ENCODE peak calls at places on chromosomes 1 and 21, in ten cellular contexts. One of them, this sample, is unnamed.

GRCh38 chr1:16013220-16013907 is 4.5 kb downstream of the HSPB7 start:
- DNase-seq in heart left ventricle: peak; percentile 84
- DNase-seq in uterus: peak; percentile 91
- DNase-seq in neuronal stem cell: no peak
- DNase-seq in brain microvascular endothelial cell: peak; percentile 52
- DNase-seq in psoas muscle: peak; percentile 86
- DNase-seq in CD8-positive, alpha-beta T cell: peak; percentile 16
- DNase-seq in PC-9: no peak
- DNase-seq in H7: peak; percentile 97
- DNase-seq in cardiac muscle cell: peak; percentile 79
- DNase-seq in this sample: peak; percentile 70

GRCh38 chr1:109959974-109960744 is 24.4 kb upstream of the AHCYL1 start:
- DNase-seq in heart left ventricle: no peak
- DNase-seq in cardiac muscle cell: peak; percentile 82
- DNase-seq in psoas muscle: no peak
- DNase-seq in PC-9: peak; percentile 99
- DNase-seq in uterus: no peak
- DNase-seq in neuronal stem cell: peak; percentile 81
- DNase-seq in H7: peak; percentile 60
- DNase-seq in CD8-positive, alpha-beta T cell: no peak
- DNase-seq in brain microvascular endothelial cell: peak; percentile 71
- DNase-seq in this sample: peak; percentile 78

GRCh38 chr1:192512426-192513125 is 63.0 kb upstream of the RGS1 start:
- DNase-seq in PC-9: no peak
- DNase-seq in brain microvascular endothelial cell: no peak
- DNase-seq in heart left ventricle: peak; percentile 24
- DNase-seq in uterus: no peak
- DNase-seq in cardiac muscle cell: no peak
- DNase-seq in CD8-positive, alpha-beta T cell: no peak
- DNase-seq in psoas muscle: no peak
- DNase-seq in neuronal stem cell: no peak
- DNase-seq in H7: no peak
- DNase-seq in this sample: no peak

GRCh38 chr1:63759778-63760177 is 14.0 kb upstream of the ROR1 start:
- DNase-seq in H7: no peak
- DNase-seq in brain microvascular endothelial cell: no peak
- DNase-seq in heart left ventricle: no peak
- DNase-seq in PC-9: no peak
- DNase-seq in psoas muscle: no peak
- DNase-seq in uterus: no peak
- DNase-seq in neuronal stem cell: no peak
- DNase-seq in cardiac muscle cell: no peak
- DNase-seq in CD8-positive, alpha-beta T cell: no peak
- DNase-seq in this sample: no peak

GRCh38 chr21:31713973-31714740 is 17.8 kb downstream of the SCAF4 start:
- DNase-seq in CD8-positive, alpha-beta T cell: no peak
- DNase-seq in uterus: no peak
- DNase-seq in brain microvascular endothelial cell: peak; percentile 40
- DNase-seq in psoas muscle: no peak
- DNase-seq in PC-9: no peak
- DNase-seq in cardiac muscle cell: no peak
- DNase-seq in neuronal stem cell: no peak
- DNase-seq in heart left ventricle: no peak
- DNase-seq in H7: no peak
- DNase-seq in this sample: peak; percentile 45

GRCh38 chr1:51288578-51288977 is 41.8 kb downstream of the TTC39A start:
- DNase-seq in uterus: no peak
- DNase-seq in heart left ventricle: no peak
- DNase-seq in PC-9: no peak
- DNase-seq in brain microvascular endothelial cell: no peak
- DNase-seq in neuronal stem cell: no peak
- DNase-seq in H7: no peak
- DNase-seq in psoas muscle: no peak
- DNase-seq in CD8-positive, alpha-beta T cell: no peak
- DNase-seq in cardiac muscle cell: no peak
- DNase-seq in this sample: no peak

GRCh38 chr1:56985857-56986256 is 20.0 kb upstream of the C8B start:
- DNase-seq in psoas muscle: no peak
- DNase-seq in heart left ventricle: no peak
- DNase-seq in uterus: no peak
- DNase-seq in cardiac muscle cell: no peak
- DNase-seq in PC-9: no peak
- DNase-seq in brain microvascular endothelial cell: no peak
- DNase-seq in H7: no peak
- DNase-seq in CD8-positive, alpha-beta T cell: no peak
- DNase-seq in neuronal stem cell: no peak
- DNase-seq in this sample: no peak

GRCh38 chr1:243471754-243472725 is 216.2 kb downstream of the SDCCAG8 start:
- DNase-seq in uterus: no peak
- DNase-seq in cardiac muscle cell: no peak
- DNase-seq in psoas muscle: no peak
- DNase-seq in brain microvascular endothelial cell: no peak
- DNase-seq in CD8-positive, alpha-beta T cell: no peak
- DNase-seq in PC-9: no peak
- DNase-seq in neuronal stem cell: no peak
- DNase-seq in H7: no peak
- DNase-seq in heart left ventricle: no peak
- DNase-seq in this sample: peak; percentile 56

GRCh38 chr1:229529639-229530038 is 21.5 kb upstream of the NUP133 start:
- DNase-seq in psoas muscle: no peak
- DNase-seq in heart left ventricle: no peak
- DNase-seq in CD8-positive, alpha-beta T cell: no peak
- DNase-seq in uterus: no peak
- DNase-seq in H7: no peak
- DNase-seq in brain microvascular endothelial cell: no peak
- DNase-seq in PC-9: no peak
- DNase-seq in neuronal stem cell: no peak
- DNase-seq in cardiac muscle cell: no peak
- DNase-seq in this sample: no peak
- H3K36me3 ChIP-seq in psoas muscle: peaks cover 97% of the 10 kb centered on the region
- H3K36me3 ChIP-seq in heart left ventricle: no peaks in the 10 kb centered on the region
- H3K36me3 ChIP-seq in CD8-positive, alpha-beta T cell: peaks cover 22% of the 10 kb centered on the region
- H3K36me3 ChIP-seq in uterus: no peaks in the 10 kb centered on the region
- H3K36me3 ChIP-seq in H7: peaks cover 7% of the 10 kb centered on the region
- H3K36me3 ChIP-seq in brain microvascular endothelial cell: peaks cover 14% of the 10 kb centered on the region
- H3K36me3 ChIP-seq in PC-9: no peaks in the 10 kb centered on the region
- H3K36me3 ChIP-seq in neuronal stem cell: peaks cover 13% of the 10 kb centered on the region
- H3K36me3 ChIP-seq in cardiac muscle cell: peaks cover 26% of the 10 kb centered on the region
- H3K36me3 ChIP-seq in this sample: peaks cover 28% of the 10 kb centered on the region

GRCh38 chr1:31055953-31056352 is 9.6 kb downstream of the PUM1 start:
- DNase-seq in cardiac muscle cell: no peak
- DNase-seq in H7: no peak
- DNase-seq in heart left ventricle: no peak
- DNase-seq in uterus: no peak
- DNase-seq in psoas muscle: no peak
- DNase-seq in brain microvascular endothelial cell: no peak
- DNase-seq in CD8-positive, alpha-beta T cell: no peak
- DNase-seq in PC-9: no peak
- DNase-seq in neuronal stem cell: no peak
- DNase-seq in this sample: no peak

GRCh38 chr1:31055501-31055900 is 10.0 kb downstream of the PUM1 start:
- DNase-seq in psoas muscle: no peak
- DNase-seq in H7: no peak
- DNase-seq in brain microvascular endothelial cell: no peak
- DNase-seq in CD8-positive, alpha-beta T cell: no peak
- DNase-seq in PC-9: no peak
- DNase-seq in neuronal stem cell: no peak
- DNase-seq in uterus: no peak
- DNase-seq in heart left ventricle: no peak
- DNase-seq in cardiac muscle cell: no peak
- DNase-seq in this sample: no peak

GRCh38 chr1:31051611-31052010 is 13.9 kb downstream of the PUM1 start:
- DNase-seq in H7: no peak
- DNase-seq in brain microvascular endothelial cell: no peak
- DNase-seq in uterus: no peak
- DNase-seq in cardiac muscle cell: peak; percentile 23
- DNase-seq in CD8-positive, alpha-beta T cell: no peak
- DNase-seq in heart left ventricle: no peak
- DNase-seq in PC-9: no peak
- DNase-seq in psoas muscle: no peak
- DNase-seq in neuronal stem cell: no peak
- DNase-seq in this sample: no peak

GRCh38 chr1:31054958-31055481 is 10.5 kb downstream of the PUM1 start:
- DNase-seq in brain microvascular endothelial cell: no peak
- DNase-seq in CD8-positive, alpha-beta T cell: no peak
- DNase-seq in H7: no peak
- DNase-seq in heart left ventricle: no peak
- DNase-seq in neuronal stem cell: no peak
- DNase-seq in uterus: no peak
- DNase-seq in psoas muscle: no peak
- DNase-seq in cardiac muscle cell: no peak
- DNase-seq in PC-9: no peak
- DNase-seq in this sample: no peak

DNA sequence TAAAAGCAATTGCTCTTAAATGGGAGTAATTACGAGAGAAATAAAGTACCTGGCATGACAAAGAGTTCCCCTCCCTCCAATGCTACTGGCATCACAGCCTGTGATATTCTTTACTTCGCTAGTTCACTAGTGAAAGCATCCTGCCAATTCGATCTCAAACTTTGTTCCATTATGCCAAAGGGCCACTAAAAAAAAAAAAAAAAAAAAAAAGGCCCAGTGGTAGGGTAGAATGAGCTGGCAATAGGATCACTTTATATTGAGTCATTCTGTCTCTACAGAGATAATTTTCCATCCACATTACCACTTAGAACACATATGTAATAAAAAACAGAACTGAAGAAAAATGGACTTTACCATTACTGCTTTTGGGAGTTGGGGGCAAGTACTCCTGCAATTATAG is 11.2 kb downstream of the PUM1 start:
- DNase-seq in brain microvascular endothelial cell: no peak
- DNase-seq in H7: no peak
- DNase-seq in neuronal stem cell: no peak
- DNase-seq in cardiac muscle cell: peak; percentile 22
- DNase-seq in psoas muscle: no peak
- DNase-seq in CD8-positive, alpha-beta T cell: no peak
- DNase-seq in uterus: no peak
- DNase-seq in PC-9: no peak
- DNase-seq in heart left ventricle: no peak
- DNase-seq in this sample: peak; percentile 38
- H3K36me3 ChIP-seq in brain microvascular endothelial cell: peaks cover 33% of the 10 kb centered on the region
- H3K36me3 ChIP-seq in H7: peaks cover 12% of the 10 kb centered on the region
- H3K36me3 ChIP-seq in neuronal stem cell: peaks cover 17% of the 10 kb centered on the region
- H3K36me3 ChIP-seq in cardiac muscle cell: peaks cover 21% of the 10 kb centered on the region
- H3K36me3 ChIP-seq in psoas muscle: peaks cover 43% of the 10 kb centered on the region
- H3K36me3 ChIP-seq in CD8-positive, alpha-beta T cell: peaks cover 17% of the 10 kb centered on the region
- H3K36me3 ChIP-seq in uterus: no peaks in the 10 kb centered on the region
- H3K36me3 ChIP-seq in PC-9: peaks cover 16% of the 10 kb centered on the region
- H3K36me3 ChIP-seq in heart left ventricle: no peaks in the 10 kb centered on the region
- H3K36me3 ChIP-seq in this sample: peaks cover 37% of the 10 kb centered on the region

GRCh38 chr1:156742801-156743200 is 1.9 kb upstream of the MRPL24 start:
- DNase-seq in CD8-positive, alpha-beta T cell: no peak
- DNase-seq in cardiac muscle cell: no peak
- DNase-seq in H7: no peak
- DNase-seq in psoas muscle: no peak
- DNase-seq in uterus: no peak
- DNase-seq in PC-9: no peak
- DNase-seq in neuronal stem cell: no peak
- DNase-seq in brain microvascular endothelial cell: no peak
- DNase-seq in heart left ventricle: no peak
- DNase-seq in this sample: no peak

GRCh38 chr1:156742017-156742416 is 1.1 kb upstream of the MRPL24 start:
- DNase-seq in cardiac muscle cell: no peak
- DNase-seq in neuronal stem cell: no peak
- DNase-seq in PC-9: no peak
- DNase-seq in uterus: no peak
- DNase-seq in brain microvascular endothelial cell: no peak
- DNase-seq in H7: no peak
- DNase-seq in CD8-positive, alpha-beta T cell: no peak
- DNase-seq in heart left ventricle: no peak
- DNase-seq in psoas muscle: no peak
- DNase-seq in this sample: no peak

GRCh38 chr1:156740307-156740678 is 595 bp downstream of the MRPL24 start:
- DNase-seq in psoas muscle: no peak
- DNase-seq in cardiac muscle cell: no peak
- DNase-seq in CD8-positive, alpha-beta T cell: no peak
- DNase-seq in uterus: no peak
- DNase-seq in heart left ventricle: no peak
- DNase-seq in neuronal stem cell: no peak
- DNase-seq in PC-9: no peak
- DNase-seq in brain microvascular endothelial cell: no peak
- DNase-seq in H7: no peak
- DNase-seq in this sample: no peak

GRCh38 chr1:156741613-156741983 is 710 bp upstream of the MRPL24 start:
- DNase-seq in neuronal stem cell: no peak
- DNase-seq in brain microvascular endothelial cell: no peak
- DNase-seq in uterus: no peak
- DNase-seq in cardiac muscle cell: no peak
- DNase-seq in PC-9: no peak
- DNase-seq in H7: no peak
- DNase-seq in psoas muscle: no peak
- DNase-seq in CD8-positive, alpha-beta T cell: no peak
- DNase-seq in heart left ventricle: no peak
- DNase-seq in this sample: no peak

DNA sequence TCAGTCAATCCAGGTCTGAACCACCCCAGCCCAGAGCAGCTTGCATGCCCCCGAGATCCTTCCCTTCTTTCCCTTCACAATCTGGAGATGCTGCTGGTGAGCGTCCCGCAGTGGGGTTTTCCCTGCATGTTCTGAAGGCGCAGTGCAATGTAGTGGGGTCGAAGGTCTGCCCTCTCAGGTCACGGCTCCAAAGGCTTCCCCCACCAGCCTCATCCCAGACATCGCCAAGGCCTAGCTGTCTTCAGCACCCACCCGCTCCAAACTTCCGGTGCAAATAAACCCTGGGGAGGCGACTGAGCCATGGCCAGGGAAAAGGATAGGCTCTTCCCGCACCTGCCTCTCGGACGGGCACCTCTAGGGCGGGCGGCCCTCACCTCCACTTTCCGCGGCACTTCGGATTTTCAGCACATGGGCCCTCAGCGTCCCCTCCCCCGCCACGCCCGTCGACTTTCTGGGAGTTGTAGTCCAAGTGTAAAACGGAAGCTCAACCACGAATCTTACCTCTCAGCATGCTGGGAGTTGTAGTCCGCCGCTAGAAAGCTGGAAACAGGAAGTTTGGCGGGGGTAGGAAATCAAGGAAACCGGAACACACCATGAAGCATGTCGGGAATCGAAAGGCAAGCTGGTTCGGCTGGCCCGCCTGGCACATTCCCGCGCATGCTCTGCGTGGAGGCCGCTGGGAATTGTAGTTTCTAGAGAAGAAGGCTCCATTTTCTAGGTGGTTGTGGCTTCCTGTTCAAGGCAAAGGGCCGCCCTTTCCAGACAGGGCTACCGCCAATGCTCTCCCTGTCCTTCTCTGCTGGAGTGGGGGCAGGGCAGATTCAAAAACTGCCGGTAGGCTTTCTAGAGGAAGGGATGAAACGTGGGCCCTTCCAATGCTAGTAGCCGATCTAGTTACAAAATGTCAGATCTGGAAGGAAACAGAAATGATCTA is at the start of gene MRPL24:
- DNase-seq in H7: peak; percentile 95
- DNase-seq in psoas muscle: peak; percentile 95
- DNase-seq in neuronal stem cell: peak; percentile 99
- DNase-seq in cardiac muscle cell: peak; percentile 100
- DNase-seq in PC-9: peak; percentile 99
- DNase-seq in CD8-positive, alpha-beta T cell: peak; percentile 96
- DNase-seq in uterus: peak; percentile 99
- DNase-seq in brain microvascular endothelial cell: peak; percentile 100
- DNase-seq in heart left ventricle: peak; percentile 98
- DNase-seq in this sample: peak; percentile 99
- H3K36me3 ChIP-seq in H7: peaks cover 18% of the 10 kb centered on the region
- H3K36me3 ChIP-seq in psoas muscle: peaks cover 62% of the 10 kb centered on the region
- H3K36me3 ChIP-seq in neuronal stem cell: peaks cover 36% of the 10 kb centered on the region
- H3K36me3 ChIP-seq in cardiac muscle cell: peaks cover 5% of the 10 kb centered on the region
- H3K36me3 ChIP-seq in PC-9: peaks cover 18% of the 10 kb centered on the region
- H3K36me3 ChIP-seq in CD8-positive, alpha-beta T cell: peaks cover 13% of the 10 kb centered on the region
- H3K36me3 ChIP-seq in uterus: no peaks in the 10 kb centered on the region
- H3K36me3 ChIP-seq in brain microvascular endothelial cell: peaks cover 37% of the 10 kb centered on the region
- H3K36me3 ChIP-seq in heart left ventricle: no peaks in the 10 kb centered on the region
- H3K36me3 ChIP-seq in this sample: peaks cover 40% of the 10 kb centered on the region

GRCh38 chr1:93677729-93678128 is 3.9 kb downstream of the BCAR3 start:
- DNase-seq in brain microvascular endothelial cell: no peak
- DNase-seq in CD8-positive, alpha-beta T cell: no peak
- DNase-seq in H7: no peak
- DNase-seq in PC-9: no peak
- DNase-seq in neuronal stem cell: no peak
- DNase-seq in cardiac muscle cell: no peak
- DNase-seq in psoas muscle: no peak
- DNase-seq in uterus: no peak
- DNase-seq in heart left ventricle: no peak
- DNase-seq in this sample: no peak
- H3K36me3 ChIP-seq in brain microvascular endothelial cell: peaks cover 11% of the 10 kb centered on the region
- H3K36me3 ChIP-seq in CD8-positive, alpha-beta T cell: no peaks in the 10 kb centered on the region
- H3K36me3 ChIP-seq in H7: no peaks in the 10 kb centered on the region
- H3K36me3 ChIP-seq in PC-9: peaks cover 70% of the 10 kb centered on the region
- H3K36me3 ChIP-seq in neuronal stem cell: peaks cover 4% of the 10 kb centered on the region
- H3K36me3 ChIP-seq in cardiac muscle cell: no peaks in the 10 kb centered on the region
- H3K36me3 ChIP-seq in psoas muscle: peaks cover 9% of the 10 kb centered on the region
- H3K36me3 ChIP-seq in uterus: no peaks in the 10 kb centered on the region
- H3K36me3 ChIP-seq in heart left ventricle: no peaks in the 10 kb centered on the region
- H3K36me3 ChIP-seq in this sample: peaks cover 15% of the 10 kb centered on the region